ENCODE peak calls at places on chromosomes 7 and 10, in seven cellular contexts. R is gastrocnemius medialis, D is left colon, Z is amniotic stem cell, A is MCF 10A, H is neural progenitor cell, S is iris pigment epithelial cell. Y is an unnamed sample.

GRCh38 chr10:131079314-131079713 is 232.2 kb downstream of the TCERG1L start:
- DNase-seq in D (no peak), S (no peak), A (no peak), Z (no peak), H (no peak), R (no peak), Y (no peak)

GRCh38 chr7:133481676-133482075 is 228.8 kb downstream of the EXOC4 start:
- DNase-seq in S (peak), D (no peak), R (no peak), A (peak), Z (peak), H (no peak), Y (peak)

GRCh38 chr10:99232357-99232999 is 3.2 kb downstream of the HPSE2 start:
- DNase-seq in S (no peak), R (no peak), H (peak), A (no peak), Z (no peak), D (no peak), Y (no peak)

GRCh38 chr7:108581655-108582491 is 12.2 kb downstream of the DNAJB9 start:
- DNase-seq in R (no peak), D (no peak), S (peak), Z (no peak), A (no peak), H (peak), Y (no peak)

GRCh38 chr7:116570306-116570705 is 45.5 kb downstream of the CAV1 start:
- DNase-seq in Z (no peak), A (no peak), R (no peak), S (no peak), D (no peak), H (no peak), Y (no peak)

GRCh38 chr7:1579481-1580421 is 9.9 kb upstream of the PSMG3 start:
- DNase-seq in R (peak), Z (peak), H (peak), D (peak), S (peak), A (peak), Y (no peak)

GRCh38 chr7:108824840-108825540 is 255.3 kb downstream of the DNAJB9 start:
- DNase-seq in S (peak), H (no peak), A (peak), Z (no peak), R (no peak), D (no peak), Y (no peak)

GRCh38 chr7:151688236-151688780 is 168.6 kb upstream of the RHEB start:
- DNase-seq in H (no peak), S (no peak), D (no peak), A (no peak), R (no peak), Z (no peak), Y (no peak)

GRCh38 chr10:90787906-90788491 is 69.8 kb downstream of the HTR7 start:
- DNase-seq in D (no peak), A (peak), S (peak), R (no peak), H (peak), Z (no peak), Y (no peak)

GRCh38 chr7:123433665-123434064 is 100.7 kb downstream of the IQUB start:
- DNase-seq in H (no peak), A (no peak), R (no peak), Z (no peak), S (no peak), D (no peak), Y (no peak)

GRCh38 chr7:140393756-140394306 is 4.5 kb downstream of the SLC37A3 start:
- DNase-seq in S (no peak), A (no peak), Z (no peak), D (no peak), H (no peak), R (no peak), Y (no peak)

GRCh38 chr10:51031995-51032394 is 42.3 kb upstream of the PRKG1 start:
- DNase-seq in D (no peak), Z (no peak), S (no peak), A (no peak), R (peak), H (peak), Y (no peak)

GRCh38 chr10:112915590-112916572 is 34.2 kb upstream of the TCF7L2 start:
- DNase-seq in Z (no peak), R (no peak), H (no peak), S (peak), D (peak), A (peak), Y (no peak)

GRCh38 chr10:81514811-81515210 is 360.2 kb upstream of the NRG3 start:
- DNase-seq in R (no peak), D (no peak), A (no peak), S (no peak), H (no peak), Z (no peak), Y (no peak)

GRCh38 chr10:131821378-131822012 is 79.3 kb upstream of the PPP2R2D start:
- DNase-seq in S (no peak), Z (no peak), D (peak), H (no peak), R (no peak), A (no peak), Y (no peak)

GRCh38 chr7:44912775-44913347 is 27.5 kb upstream of the PURB start:
- DNase-seq in D (no peak), Z (no peak), A (peak), H (no peak), R (no peak), S (no peak), Y (no peak)

GRCh38 chr7:11228515-11228914 is 254.8 kb downstream of the PHF14 start:
- DNase-seq in S (peak), A (peak), H (no peak), R (peak), D (peak), Z (no peak), Y (no peak)

GRCh38 chr7:34842782-34843181 is 184.8 kb downstream of the NPSR1 start:
- DNase-seq in A (peak), H (no peak), Z (no peak), R (no peak), D (no peak), S (peak), Y (no peak)

GRCh38 chr7:120033114-120033513 is 239.9 kb upstream of the KCND2 start:
- DNase-seq in Z (no peak), A (no peak), R (no peak), S (peak), H (peak), D (no peak), Y (no peak)

GRCh38 chr10:64115913-64116643 is 594.9 kb downstream of the REEP3 start:
- DNase-seq in H (peak), Z (no peak), S (peak), R (no peak), D (no peak), A (peak), Y (no peak)

GRCh38 chr7:131909151-131909768 is 352.8 kb upstream of the PODXL start:
- DNase-seq in S (no peak), H (peak), Z (no peak), A (no peak), D (no peak), R (no peak), Y (no peak)

GRCh38 chr10:55287346-55287745 is 486.3 kb upstream of the PCDH15 start:
- DNase-seq in Z (no peak), H (no peak), D (no peak), S (no peak), R (no peak), A (peak), Y (no peak)

GRCh38 chr10:6694447-6695155 is 114.5 kb upstream of the PRKCQ start:
- DNase-seq in Z (no peak), R (no peak), A (peak), H (no peak), S (no peak), D (no peak), Y (no peak)

GRCh38 chr7:40205992-40206391 is 71.2 kb downstream of the SUGCT start:
- DNase-seq in R (no peak), A (no peak), Z (no peak), S (no peak), H (no peak), D (no peak), Y (no peak)

GRCh38 chr7:51455948-51456347 is 139.3 kb upstream of the COBL start:
- DNase-seq in S (no peak), D (no peak), A (no peak), R (no peak), H (peak), Z (no peak), Y (no peak)

GRCh38 chr10:25875555-25876165 is 58.4 kb upstream of the MYO3A start:
- DNase-seq in A (peak), S (peak), D (peak), H (peak), R (no peak), Z (no peak), Y (peak)

GRCh38 chr7:151738925-151739324 is 138.0 kb downstream of the PRKAG2 start:
- DNase-seq in H (no peak), R (no peak), A (no peak), S (no peak), Z (no peak), D (no peak), Y (no peak)

GRCh38 chr7:5636914-5637313 is 144.5 kb downstream of the RNF216 start:
- DNase-seq in S (peak), D (peak), Z (peak), A (peak), H (peak), R (peak), Y (peak)

GRCh38 chr7:46153951-46154787 is 233.1 kb upstream of the IGFBP3 start:
- DNase-seq in D (no peak), S (no peak), H (no peak), A (peak), R (no peak), Z (no peak), Y (no peak)

GRCh38 chr10:110408203-110408871 is 89.4 kb upstream of the DUSP5 start:
- DNase-seq in D (no peak), R (no peak), S (peak), Z (no peak), H (no peak), A (peak), Y (no peak)

GRCh38 chr7:18798018-18798906 is 302.7 kb downstream of the HDAC9 start:
- DNase-seq in R (no peak), S (peak), Z (no peak), A (no peak), H (no peak), D (no peak), Y (no peak)

GRCh38 chr7:78620931-78621330 is 822.4 kb downstream of the PHTF2 start:
- DNase-seq in D (no peak), H (peak), Z (no peak), R (no peak), S (peak), A (peak), Y (no peak)

GRCh38 chr10:12501324-12501723 is 152.0 kb downstream of the CAMK1D start:
- DNase-seq in R (no peak), Z (no peak), D (no peak), A (no peak), H (no peak), S (no peak), Y (no peak)

GRCh38 chr7:126856691-126857291 is 395.9 kb downstream of the GRM8 start:
- DNase-seq in H (peak), S (peak), D (no peak), A (peak), Z (no peak), R (no peak), Y (no peak)

GRCh38 chr7:78873117-78873516 is 580.4 kb downstream of the MAGI2 start:
- DNase-seq in S (no peak), H (peak), R (no peak), A (no peak), D (no peak), Z (no peak), Y (no peak)

Y was measured in HFF-Myc.